ENCODE peak calls at places on chromosomes 7 and 10, in five cellular contexts. F is SK-N-SH, H is cardiac muscle cell, P is Panc1, M is neural progenitor cell. D is an unnamed sample. For H3K9me3, the result is how much of the 10 kb centered on the place peaks cover.

GRCh38 chr7:133735222-133735621 is 391.9 kb upstream of the LRGUK start:
- DNase-seq in M (no peak), H (no peak), F (no peak), P (no peak), D (no peak)

GRCh38 chr7:99024066-99024465 is 119.8 kb downstream of the SMURF1 start:
- DNase-seq in P (no peak), M (no peak), F (no peak), H (no peak), D (no peak)

GRCh38 chr10:69061305-69062161 is 26.4 kb upstream of the SRGN start:
- DNase-seq in F (peak), H (peak), P (peak), M (no peak), D (no peak)

GRCh38 chr7:94052398-94053180 is 48.4 kb upstream of the BET1 start:
- DNase-seq in P (no peak), M (no peak), F (no peak), H (no peak), D (no peak)

GRCh38 chr7:131692131-131692960 is 135.9 kb upstream of the PODXL start:
- DNase-seq in P (peak), M (peak), H (peak), F (peak), D (no peak)

GRCh38 chr10:114095676-114096331 is 52.1 kb downstream of the ADRB1 start:
- DNase-seq in M (no peak), F (peak), H (no peak), P (no peak), D (no peak)

GRCh38 chr7:116591202-116592040 is 66.6 kb downstream of the CAV1 start:
- DNase-seq in M (no peak), F (peak), P (peak), H (peak), D (no peak)

GRCh38 chr10:35000936-35001335 is 89.2 kb downstream of the CUL2 start:
- DNase-seq in P (no peak), M (no peak), H (peak), F (no peak), D (no peak)

GRCh38 chr10:68561804-68562649 is 1.9 kb downstream of the TET1 start:
- DNase-seq in H (peak), F (peak), M (peak), P (no peak), D (no peak)

GRCh38 chr7:156680281-156680680 is 39.7 kb downstream of the RNF32 start:
- DNase-seq in F (no peak), M (no peak), P (no peak), H (peak), D (no peak)

GRCh38 chr7:120995659-120996058 is 7.1 kb downstream of the CPED1 start:
- DNase-seq in F (no peak), H (no peak), M (no peak), P (no peak), D (no peak)

GRCh38 chr7:101575168-101575567 is 53.9 kb downstream of the MYL10 start:
- DNase-seq in H (no peak), F (no peak), P (no peak), M (no peak), D (no peak)

GRCh38 chr10:78371118-78371517 is 337.5 kb downstream of the RPS24 start:
- DNase-seq in F (no peak), P (no peak), H (peak), M (peak), D (no peak)

GRCh38 chr10:7365029-7365750 is 45.6 kb downstream of the SFMBT2 start:
- DNase-seq in F (no peak), P (no peak), H (no peak), M (no peak), D (no peak)

GRCh38 chr10:77925795-77926565 is 575 bp downstream of the DLG5 start:
- DNase-seq in P (no peak), M (peak), H (peak), F (peak), D (no peak)

GRCh38 chr10:43202224-43202656 is 64.0 kb downstream of the CSGALNACT2 start:
- DNase-seq in H (peak), P (no peak), M (peak), F (peak), D (no peak)

GRCh38 chr7:101816499-101817030 is 861 bp upstream of the CUX1 start:
- DNase-seq in M (peak), F (peak), P (no peak), H (peak), D (no peak)

GRCh38 chr7:33916357-33917081 is 11.2 kb downstream of the BMPER start:
- DNase-seq in H (no peak), F (no peak), M (no peak), P (no peak), D (no peak)

GRCh38 chr10:118238573-118239240 is 103.4 kb downstream of the FAM204A start:
- DNase-seq in H (peak), P (no peak), M (no peak), F (peak), D (no peak)

GRCh38 chr10:133474833-133475734 is 21.3 kb downstream of the SCART1 start:
- DNase-seq in F (peak), H (no peak), P (no peak), M (no peak), D (no peak)

GRCh38 chr10:61779276-61779675 is 116.5 kb downstream of the CABCOCO1 start:
- DNase-seq in H (no peak), M (no peak), F (no peak), P (no peak), D (no peak)

GRCh38 chr10:130553846-130554245 is 417.7 kb downstream of the GLRX3 start:
- DNase-seq in H (no peak), P (no peak), M (no peak), F (no peak), D (no peak)

GRCh38 chr10:102504179-102504975 is 605 bp downstream of the SUFU start:
- DNase-seq in F (peak), P (no peak), M (peak), H (peak), D (no peak)

GRCh38 chr7:108310351-108310750 is 145.9 kb downstream of the NRCAM start:
- DNase-seq in P (no peak), F (no peak), H (peak), M (no peak), D (no peak)

GRCh38 chr10:88260329-88261051 is 322.6 kb downstream of the RNLS start:
- DNase-seq in P (no peak), H (no peak), M (no peak), F (no peak), D (no peak)

GRCh38 chr7:91657386-91658120 is 222.9 kb downstream of the MTERF1 start:
- DNase-seq in F (no peak), M (no peak), H (peak), P (no peak), D (no peak)

GRCh38 chr10:78220781-78221180 is 187.1 kb downstream of the RPS24 start:
- DNase-seq in M (no peak), P (no peak), H (no peak), F (no peak), D (no peak)

GRCh38 chr7:22482476-22482875 is 17.5 kb downstream of the STEAP1B start:
- DNase-seq in F (no peak), P (no peak), M (no peak), H (no peak), D (no peak)

GRCh38 chr7:109864263-109864662 is 1226.7 kb upstream of the LRRN3 start:
- DNase-seq in H (no peak), F (no peak), P (no peak), M (peak), D (no peak)

DNA sequence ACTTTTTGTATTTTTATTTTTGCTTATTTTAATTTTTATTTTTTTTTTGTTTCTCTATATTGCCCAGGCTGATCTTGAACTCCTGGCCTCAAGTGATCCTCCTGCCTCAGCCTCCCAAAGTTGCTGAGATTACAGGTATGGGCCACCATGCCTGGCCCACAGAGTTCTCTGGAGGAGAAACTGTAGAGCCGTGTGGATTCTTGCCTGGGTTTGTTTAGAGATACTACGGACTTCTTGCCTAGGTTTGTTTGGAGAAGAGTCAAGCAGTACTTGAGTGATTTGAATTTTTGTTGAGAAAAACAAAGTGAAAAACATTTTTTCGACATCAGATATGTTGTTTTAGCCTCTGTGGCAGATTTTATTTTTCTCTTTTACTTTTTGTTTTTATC is 99.0 kb downstream of the CAMK1D start:
- DNase-seq in H (no peak), P (no peak), M (no peak), F (no peak), D (no peak)
- H3K4me3 ChIP-seq in H (no peak), P (no peak), M (no peak), F (no peak), D (peak)

GRCh38 chr7:107234436-107234835 is 65.6 kb downstream of the HBP1 start:
- DNase-seq in P (no peak), H (no peak), F (no peak), M (no peak), D (no peak)

GRCh38 chr7:107236857-107237256 is 68.1 kb downstream of the HBP1 start:
- DNase-seq in H (no peak), P (no peak), M (no peak), F (no peak), D (no peak)

GRCh38 chr7:107233174-107233573 is 64.4 kb downstream of the HBP1 start:
- DNase-seq in H (no peak), P (no peak), M (no peak), F (no peak), D (no peak)

GRCh38 chr7:107233981-107234380 is 65.2 kb downstream of the HBP1 start:
- DNase-seq in P (no peak), F (no peak), M (no peak), H (no peak), D (no peak)

GRCh38 chr7:107237451-107237850 is 68.6 kb downstream of the HBP1 start:
- DNase-seq in F (no peak), P (no peak), H (no peak), M (no peak), D (no peak)
- H3K9me3 ChIP-seq in F (under half), P (under half), H (under half), M (under half), D (under half)

DNA sequence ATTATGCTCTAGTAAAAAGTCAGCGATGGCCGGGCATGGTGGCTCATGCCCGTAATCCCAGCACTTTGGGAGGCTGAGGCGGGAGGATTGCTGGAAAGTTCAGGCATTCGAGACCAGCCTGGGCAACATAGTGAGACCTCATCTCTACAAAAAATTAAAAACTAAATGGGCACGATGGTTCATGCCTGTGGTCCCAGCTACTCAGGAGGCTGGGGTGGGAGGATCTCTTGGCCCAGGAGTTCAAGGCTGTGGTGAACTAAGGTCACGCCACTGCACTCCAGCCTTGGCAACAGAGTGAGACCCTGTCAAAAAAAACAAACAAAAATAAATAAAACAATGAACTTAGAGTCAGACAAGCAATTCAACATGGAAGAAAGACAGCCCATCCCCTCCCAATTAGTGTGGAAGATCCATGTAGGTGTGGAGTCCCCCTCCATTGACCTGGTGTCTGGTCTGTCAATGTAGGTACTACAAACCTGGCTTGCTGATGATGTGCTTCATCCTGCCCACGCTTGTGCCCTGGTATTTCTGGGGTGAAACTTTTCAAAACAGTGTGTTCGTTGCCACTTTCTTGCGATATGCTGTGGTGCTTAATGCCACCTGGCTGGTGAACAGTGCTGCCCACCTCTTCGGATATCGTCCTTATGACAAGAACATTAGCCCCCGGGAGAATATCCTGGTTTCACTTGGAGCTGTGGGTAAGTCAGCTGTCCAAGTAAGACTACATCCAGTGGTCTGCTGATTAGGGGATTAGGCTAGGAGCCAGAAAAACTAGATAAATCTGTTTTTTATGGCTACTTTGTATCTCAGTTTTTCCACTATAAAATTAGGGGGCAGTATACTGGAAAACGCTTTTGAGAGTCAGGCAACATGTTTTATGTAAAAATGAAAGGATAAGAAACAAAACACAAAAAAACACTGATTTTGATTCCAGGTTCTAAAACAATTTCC is 9.3 kb downstream of the SCD start:
- DNase-seq in H (no peak), P (no peak), M (no peak), F (no peak), D (no peak)
- H3K4me3 ChIP-seq in H (no peak), P (no peak), M (no peak), F (no peak), D (no peak)

DNA sequence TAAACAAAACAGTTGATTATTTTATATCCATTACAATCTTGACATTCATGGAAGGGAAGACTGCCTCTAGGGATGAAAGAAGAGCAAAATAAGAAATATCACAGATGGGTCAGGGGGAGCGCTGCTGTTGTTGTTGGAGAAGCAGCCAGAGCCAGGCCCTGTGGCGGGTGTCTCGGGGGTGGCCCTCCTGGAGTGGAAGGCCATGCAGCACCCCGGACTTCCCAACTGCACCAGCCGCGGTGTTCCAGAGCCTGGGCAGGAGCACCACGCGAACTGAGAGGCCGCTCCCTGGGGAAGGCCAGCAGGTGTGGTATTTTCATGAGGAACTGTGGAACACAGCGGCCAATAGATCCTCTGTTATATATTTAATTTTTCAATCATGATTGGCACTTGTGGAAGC is 72.4 kb upstream of the VSTM2A start:
- DNase-seq in F (no peak), H (no peak), P (no peak), M (no peak), D (no peak)
- H3K9me3 ChIP-seq in F (under half), H (under half), P (under half), M (under half), D (under half)

D was measured in SK-N-MC.